ENCODE peak calls at places on chromosome 16, in six cellular contexts. J is GM13977, W is CD14-positive monocyte, B is head of caudate nucleus, O is pancreas, E is HFFc6. Z is an unnamed sample.

GRCh38 chr16:66130296-66130910 is 236.1 kb upstream of the CDH5 start:
- DNase-seq in J (no peak), W (no peak), B (no peak), O (no peak), E (peak; percentile 77), Z (no peak)

GRCh38 chr16:51242281-51242994 is 91.4 kb upstream of the SALL1 start:
- DNase-seq in J (no peak), W (no peak), B (no peak), O (no peak), E (no peak), Z (no peak)

GRCh38 chr16:89350701-89351380 is 133.3 kb downstream of the ZNF778 start:
- DNase-seq in J (no peak), W (no peak), B (peak; percentile 68), O (no peak), E (no peak), Z (no peak)

GRCh38 chr16:49701867-49702494 is 153.9 kb downstream of the ZNF423 start:
- DNase-seq in J (no peak), W (no peak), B (no peak), O (no peak), E (no peak), Z (no peak)

GRCh38 chr16:20901441-20902112 is 1.0 kb downstream of the LYRM1 start:
- DNase-seq in J (peak; percentile 58), W (peak; percentile 73), B (peak; percentile 62), O (peak; percentile 35), E (peak; percentile 35), Z (no peak)

GRCh38 chr16:72552675-72553074 is 380.7 kb upstream of the PMFBP1 start:
- DNase-seq in J (no peak), W (no peak), B (no peak), O (no peak), E (no peak), Z (no peak)

GRCh38 chr16:76309639-76310335 is 32.6 kb downstream of the CNTNAP4 start:
- DNase-seq in J (no peak), W (no peak), B (no peak), O (no peak), E (no peak), Z (no peak)

GRCh38 chr16:88002749-88003148 is 51.5 kb downstream of the BANP start:
- DNase-seq in J (no peak), W (no peak), B (no peak), O (no peak), E (no peak), Z (no peak)

GRCh38 chr16:57657228-57657627 is 10.9 kb upstream of the ADGRG3 start:
- DNase-seq in J (no peak), W (no peak), B (no peak), O (no peak), E (no peak), Z (no peak)

GRCh38 chr16:67992661-67993206 is 6.5 kb downstream of the DPEP2 start:
- DNase-seq in J (peak; percentile 22), W (no peak), B (no peak), O (no peak), E (no peak), Z (no peak)

GRCh38 chr16:76583466-76583865 is 306.3 kb downstream of the CNTNAP4 start:
- DNase-seq in J (no peak), W (no peak), B (peak; percentile 72), O (no peak), E (no peak), Z (no peak)

Z was measured in GM12891.